ENCODE peak calls at places on chromosomes 4 and X, in four cellular contexts. K is OCI-LY7, C is Panc1, O is neural progenitor cell. F is an unnamed sample.

GRCh38 chr4:82785248-82786003 is 13.2 kb downstream of the SCD5 start:
- DNase-seq in K (no peak), C (no peak), O (peak), F (peak)

GRCh38 chr4:185171373-185172071 is 28.5 kb downstream of the SLC25A4 start:
- DNase-seq in K (peak), C (no peak), O (no peak), F (no peak)

GRCh38 chr4:140315032-140315826 is 58.2 kb upstream of the SCOC start:
- DNase-seq in K (no peak), C (no peak), O (no peak), F (no peak)

GRCh38 chrX:110852180-110852579 is 56.6 kb upstream of the CHRDL1 start:
- DNase-seq in K (peak), C (no peak), O (peak), F (peak)

GRCh38 chrX:115892056-115892708 is 278.4 kb upstream of the AGTR2 start:
- DNase-seq in K (no peak), C (no peak), O (no peak), F (no peak)

GRCh38 chr4:150583287-150584197 is 1.6 kb downstream of the MAB21L2 start:
- DNase-seq in K (no peak), C (no peak), O (peak), F (peak)

GRCh38 chr4:118351851-118352827 is 664 bp downstream of the PRSS12 start:
- DNase-seq in K (no peak), C (no peak), O (peak), F (peak)

GRCh38 chrX:31036895-31037294 is 34.9 kb downstream of the FTHL17 start:
- DNase-seq in K (peak), C (peak), O (peak), F (peak)

GRCh38 chrX:78753571-78753970 is 6.1 kb downstream of the LPAR4 start:
- DNase-seq in K (no peak), C (no peak), O (no peak), F (no peak)

GRCh38 chrX:112536544-112536943 is 143.2 kb downstream of the LHFPL1 start:
- DNase-seq in K (no peak), C (no peak), O (peak), F (no peak)

GRCh38 chrX:130086414-130087207 is 23.7 kb downstream of the ELF4 start:
- DNase-seq in K (peak), C (no peak), O (no peak), F (no peak)

GRCh38 chr4:185183622-185184281 is 20.0 kb downstream of the CFAP97 start:
- DNase-seq in K (peak), C (no peak), O (peak), F (peak)

GRCh38 chrX:12567857-12568256 is 223.4 kb upstream of the PRPS2 start:
- DNase-seq in K (peak), C (no peak), O (peak), F (peak)

GRCh38 chrX:51334276-51334675 is 1.7 kb downstream of the NUDT10 start:
- DNase-seq in K (no peak), C (no peak), O (no peak), F (no peak)

GRCh38 chr4:53786632-53787031 is 195.3 kb upstream of the LNX1 start:
- DNase-seq in K (no peak), C (no peak), O (no peak), F (peak)

GRCh38 chr4:140249351-140249750 is 95.4 kb upstream of the MAML3 start:
- DNase-seq in K (peak), C (no peak), O (no peak), F (no peak)

GRCh38 chr4:63080929-63081328 is 1328.3 kb downstream of the TECRL start:
- DNase-seq in K (no peak), C (no peak), O (no peak), F (no peak)

GRCh38 chr4:188428935-188429334 is 289.7 kb downstream of the TRIML1 start:
- DNase-seq in K (no peak), C (no peak), O (peak), F (no peak)

GRCh38 chr4:185144601-185145240 is 1.7 kb downstream of the SLC25A4 start:
- DNase-seq in K (no peak), C (no peak), O (no peak), F (no peak)

GRCh38 chrX:108811891-108812290 is 75.5 kb upstream of the IRS4 start:
- DNase-seq in K (no peak), C (no peak), O (peak), F (peak)

GRCh38 chrX:55014897-55015299 is 14.7 kb downstream of the APEX2 start:
- DNase-seq in K (no peak), C (no peak), O (no peak), F (no peak)

GRCh38 chr4:92121099-92121498 is 182.7 kb upstream of the GRID2 start:
- DNase-seq in K (no peak), C (no peak), O (no peak), F (no peak)

GRCh38 chr4:8117278-8117682 is 41.3 kb downstream of the ABLIM2 start:
- DNase-seq in K (peak), C (no peak), O (peak), F (peak)

GRCh38 chrX:126836195-126836594 is 16.7 kb downstream of the PRR32 start:
- DNase-seq in K (no peak), C (no peak), O (no peak), F (no peak)

GRCh38 chr4:4625488-4625887 is 83.6 kb upstream of the STX18 start:
- DNase-seq in K (no peak), C (no peak), O (no peak), F (peak)

GRCh38 chr4:61805979-61806378 is 605.9 kb downstream of the ADGRL3 start:
- DNase-seq in K (no peak), C (no peak), O (no peak), F (no peak)

GRCh38 chrX:154373340-154374306 is 811 bp downstream of the FLNA start:
- DNase-seq in K (no peak), C (peak), O (peak), F (peak)

GRCh38 chr4:184699941-184700340 is 34.0 kb downstream of the CENPU start:
- DNase-seq in K (no peak), C (no peak), O (no peak), F (no peak)

GRCh38 chr4:188976644-188977115 is 837.4 kb downstream of the TRIML1 start:
- DNase-seq in K (no peak), C (no peak), O (peak), F (peak)

GRCh38 chrX:69125094-69125493 is 40.2 kb downstream of the PJA1 start:
- DNase-seq in K (no peak), C (no peak), O (no peak), F (no peak)

GRCh38 chrX:106780664-106781377 is 21.7 kb upstream of the TBC1D8B start:
- DNase-seq in K (no peak), C (no peak), O (peak), F (no peak)

GRCh38 chr4:22897520-22898108 is 204.9 kb downstream of the GBA3 start:
- DNase-seq in K (peak), C (peak), O (peak), F (peak)

GRCh38 chr4:1569461-1570151 is 114.5 kb downstream of the FAM53A start:
- DNase-seq in K (no peak), C (no peak), O (no peak), F (no peak)

GRCh38 chrX:111040377-111041017 is 55.5 kb upstream of the PAK3 start:
- DNase-seq in K (no peak), C (no peak), O (no peak), F (no peak)

GRCh38 chr4:125780159-125780558 is 465.4 kb downstream of the FAT4 start:
- DNase-seq in K (no peak), C (no peak), O (no peak), F (no peak)

GRCh38 chr4:3791910-3792542 is 25.8 kb downstream of the ADRA2C start:
- DNase-seq in K (peak), C (no peak), O (peak), F (peak)

GRCh38 chr4:81997313-81997712 is 376.5 kb downstream of the HNRNPD start:
- DNase-seq in K (no peak), C (no peak), O (no peak), F (no peak)

GRCh38 chr4:58247792-58248191 is 1137.6 kb upstream of the IGFBP7 start:
- DNase-seq in K (peak), C (no peak), O (peak), F (no peak)
- TF ChIP-seq CTCF in K (peak), C (peak), O (peak), F (no peak)

DNA sequence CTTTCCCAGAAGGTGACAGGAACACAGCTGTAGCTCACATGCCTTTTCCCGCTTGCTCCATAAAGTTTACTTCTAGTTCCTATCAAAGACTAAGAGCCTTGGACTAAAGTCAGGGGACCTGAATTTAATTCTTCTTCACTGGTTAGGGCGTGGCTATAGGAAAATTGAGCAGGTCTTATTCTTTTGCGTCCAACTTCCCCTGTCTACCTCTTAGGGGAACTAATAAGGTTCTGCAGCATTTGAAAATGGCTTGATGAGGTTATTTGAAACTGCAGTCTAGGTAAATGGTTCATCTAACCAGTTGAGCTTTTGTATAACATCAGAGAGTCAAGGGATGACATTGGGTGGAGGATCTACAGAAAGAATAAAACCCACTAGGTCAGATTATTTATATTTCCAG is 2.6 kb downstream of the ARHGAP10 start:
- DNase-seq in K (no peak), C (no peak), O (no peak), F (no peak)
- H3K27ac ChIP-seq in K (no peak), C (no peak), O (no peak), F (no peak)

GRCh38 chr4:15149842-15150592 is 147.7 kb downstream of the CPEB2 start:
- DNase-seq in K (peak), C (no peak), O (peak), F (peak)
- TF ChIP-seq CTCF in K (no peak), C (no peak), O (no peak), F (peak)

GRCh38 chr4:145927055-145927454 is 11.6 kb downstream of the ZNF827 start:
- DNase-seq in K (no peak), C (no peak), O (no peak), F (no peak)
- H3K27ac ChIP-seq in K (no peak), C (no peak), O (no peak), F (no peak)

GRCh38 chrX:134679644-134680043 is 21.4 kb upstream of the PLAC1 start:
- DNase-seq in K (no peak), C (no peak), O (no peak), F (no peak)
- TF ChIP-seq CTCF in K (no peak), C (no peak), O (no peak), F (no peak)

F was measured in cardiac muscle cell.